ENCODE peak calls at places on chromosome 4, in four cellular contexts. L is cardiac muscle cell; T is amygdala; Q is CD4-positive, alpha-beta T cell. N is an unnamed sample.

GRCh38 chr4:77263247-77263646 is 106.2 kb downstream of the CCNG2 start:
- DNase-seq in L (no peak), Q (no peak), T (no peak), N (no peak)

GRCh38 chr4:81166431-81166830 is 48.6 kb downstream of the PRKG2 start:
- DNase-seq in L (no peak), Q (no peak), T (no peak), N (no peak)

GRCh38 chr4:71066737-71067716 is 73.6 kb downstream of the DCK start:
- DNase-seq in L (no peak), Q (no peak), T (no peak), N (no peak)

GRCh38 chr4:78417603-78418002 is 134.0 kb upstream of the ANXA3 start:
- DNase-seq in L (no peak), Q (no peak), T (no peak), N (no peak)

GRCh38 chr4:176791591-176792347 is 953 bp downstream of the VEGFC start:
- DNase-seq in L (peak; percentile 58), T (no peak), Q (no peak), N (no peak)

GRCh38 chr4:57426779-57427395 is 316.7 kb upstream of the IGFBP7 start:
- DNase-seq in T (peak; percentile 5), L (peak; percentile 78), Q (no peak), N (peak; percentile 65)

GRCh38 chr4:35772291-35772690 is 472.0 kb downstream of the ARAP2 start:
- DNase-seq in L (no peak), Q (no peak), T (no peak), N (no peak)

GRCh38 chr4:69843301-69843700 is 16.6 kb downstream of the SULT1E1 start:
- DNase-seq in L (no peak), T (no peak), Q (no peak), N (no peak)

GRCh38 chr4:128800305-128800704 is 9.2 kb upstream of the JADE1 start:
- DNase-seq in T (no peak), L (no peak), Q (no peak), N (no peak)

GRCh38 chr4:101304916-101305315 is 42.4 kb downstream of the PPP3CA start:
- DNase-seq in T (no peak), Q (no peak), L (peak; percentile 39), N (no peak)

GRCh38 chr4:184940500-184940899 is 77.8 kb upstream of the HELT start:
- DNase-seq in L (no peak), Q (no peak), T (no peak), N (peak; percentile 18)

GRCh38 chr4:183940807-183941310 is 35.8 kb downstream of the STOX2 start:
- DNase-seq in T (no peak), Q (no peak), L (no peak), N (no peak)

GRCh38 chr4:151569650-151570049 is 160.7 kb downstream of the FHIP1A start:
- DNase-seq in T (no peak), Q (no peak), L (no peak), N (no peak)

GRCh38 chr4:65983062-65983461 is 312.8 kb upstream of the EPHA5 start:
- DNase-seq in T (no peak), L (peak; percentile 62), Q (no peak), N (no peak)

GRCh38 chr4:123616970-123617392 is 220.4 kb downstream of the SPRY1 start:
- DNase-seq in Q (peak; percentile 64), T (no peak), L (peak; percentile 86), N (peak; percentile 43)

GRCh38 chr4:85149656-85150055 is 183.2 kb upstream of the WDFY3 start:
- DNase-seq in Q (no peak), L (peak; percentile 66), T (no peak), N (no peak)

GRCh38 chr4:106287353-106287969 is 28.5 kb downstream of the TBCK start:
- DNase-seq in T (no peak), L (peak; percentile 84), Q (no peak), N (no peak)

GRCh38 chr4:81523672-81524436 is 52.1 kb upstream of the RASGEF1B start:
- DNase-seq in T (no peak), L (no peak), Q (no peak), N (no peak)

GRCh38 chr4:102521570-102522553 is 20.7 kb downstream of the NFKB1 start:
- DNase-seq in Q (no peak), L (no peak), T (no peak), N (no peak)